ENCODE peak calls at places on chromosomes 16 and 17, in ten cellular contexts. N, G, R, F, J, L, S, Z, Q and W are unnamed samples.

GRCh38 chr17:142102-142661 is 4.8 kb downstream of the SCGB1C2 start:
- DNase-seq in N (peak; percentile 55), G (peak; percentile 20), R (peak; percentile 14), F (peak; percentile 35), J (peak; percentile 30), L (no peak), S (no peak), Z (peak; percentile 22), Q (peak; percentile 3), W (peak; percentile 23)

GRCh38 chr17:12463102-12463501 is 202.6 kb upstream of the MYOCD start:
- DNase-seq in N (no peak), G (no peak), R (no peak), F (no peak), J (no peak), L (no peak), S (no peak), Z (no peak), Q (no peak), W (no peak)

GRCh38 chr17:60526726-60527125 is 684 bp upstream of the APPBP2 start:
- DNase-seq in N (no peak), G (no peak), R (no peak), F (no peak), J (no peak), L (no peak), S (no peak), Z (no peak), Q (no peak), W (no peak)

GRCh38 chr17:49191917-49192741 is 18.2 kb downstream of the GNGT2 start:
- DNase-seq in N (peak; percentile 62), G (peak; percentile 87), R (peak; percentile 89), F (peak; percentile 88), J (peak; percentile 92), L (peak; percentile 75), S (peak; percentile 69), Z (peak; percentile 88), Q (peak; percentile 96), W (peak; percentile 98)

GRCh38 chr16:82265809-82266208 is 95.8 kb upstream of the MPHOSPH6 start:
- DNase-seq in N (no peak), G (no peak), R (no peak), F (no peak), J (no peak), L (no peak), S (no peak), Z (no peak), Q (no peak), W (no peak)

GRCh38 chr17:75548839-75549238 is 23.3 kb downstream of the LLGL2 start:
- DNase-seq in N (no peak), G (no peak), R (no peak), F (no peak), J (no peak), L (no peak), S (no peak), Z (no peak), Q (no peak), W (no peak)

GRCh38 chr17:58156839-58157803 is 8.9 kb downstream of the OR4D1 start:
- DNase-seq in N (peak; percentile 46), G (peak; percentile 44), R (peak; percentile 27), F (peak; percentile 25), J (peak; percentile 70), L (peak; percentile 38), S (peak; percentile 46), Z (no peak), Q (peak; percentile 43), W (peak; percentile 8)

GRCh38 chr17:14845562-14846335 is 419.4 kb downstream of the PMP22 start:
- DNase-seq in N (no peak), G (no peak), R (no peak), F (no peak), J (no peak), L (no peak), S (no peak), Z (no peak), Q (no peak), W (no peak)

GRCh38 chr16:426115-426905 is 861 bp downstream of the RAB11FIP3 start:
- DNase-seq in N (no peak), G (no peak), R (no peak), F (peak; percentile 36), J (no peak), L (no peak), S (no peak), Z (no peak), Q (peak; percentile 38), W (peak; percentile 21)

GRCh38 chr17:72150632-72151460 is 30.0 kb downstream of the SOX9 start:
- DNase-seq in N (no peak), G (no peak), R (no peak), F (no peak), J (no peak), L (no peak), S (peak; percentile 48), Z (no peak), Q (no peak), W (no peak)

GRCh38 chr16:9123871-9124270 is 32.4 kb downstream of the HAPSTR1 start:
- DNase-seq in N (no peak), G (no peak), R (peak; percentile 60), F (peak; percentile 65), J (no peak), L (no peak), S (peak; percentile 39), Z (peak; percentile 97), Q (no peak), W (peak; percentile 65)

GRCh38 chr17:82914375-82914774 is 74.6 kb upstream of the ZNF750 start:
- DNase-seq in N (no peak), G (no peak), R (no peak), F (peak; percentile 48), J (no peak), L (no peak), S (no peak), Z (no peak), Q (no peak), W (no peak)